ENCODE peak calls at places on chromosomes 5 and 9, in nine cellular contexts. One of them, this sample, is unnamed.

GRCh38 chr5:6603643-6604042 is 29.2 kb downstream of the NSUN2 start:
- DNase-seq in progenitor cell of endocrine pancreas: no peak
- DNase-seq in neural crest cell: no peak
- DNase-seq in non-pigmented ciliary epithelial cell: no peak
- DNase-seq in heart left ventricle: peak
- DNase-seq in NCI-H1417: no peak
- DNase-seq in Calu3: no peak
- DNase-seq in stimulated activated CD8-positive, alpha-beta memory T cell treated with anti-CD3 and anti-CD28 coated beads, Interleukin-4, amount 100 ng/mL, for 4 hours: no peak
- DNase-seq in T-helper 2 cell: no peak
- DNase-seq in this sample: no peak

GRCh38 chr9:16266648-16267276 is 603.7 kb downstream of the BNC2 start:
- DNase-seq in progenitor cell of endocrine pancreas: no peak
- DNase-seq in neural crest cell: no peak
- DNase-seq in non-pigmented ciliary epithelial cell: no peak
- DNase-seq in heart left ventricle: no peak
- DNase-seq in NCI-H1417: no peak
- DNase-seq in Calu3: peak
- DNase-seq in stimulated activated CD8-positive, alpha-beta memory T cell treated with anti-CD3 and anti-CD28 coated beads, Interleukin-4, amount 100 ng/mL, for 4 hours: no peak
- DNase-seq in T-helper 2 cell: no peak
- DNase-seq in this sample: peak

GRCh38 chr9:2159521-2160417 is 144.6 kb downstream of the SMARCA2 start:
- DNase-seq in progenitor cell of endocrine pancreas: no peak
- DNase-seq in neural crest cell: no peak
- DNase-seq in non-pigmented ciliary epithelial cell: no peak
- DNase-seq in heart left ventricle: no peak
- DNase-seq in NCI-H1417: no peak
- DNase-seq in Calu3: peak
- DNase-seq in stimulated activated CD8-positive, alpha-beta memory T cell treated with anti-CD3 and anti-CD28 coated beads, Interleukin-4, amount 100 ng/mL, for 4 hours: no peak
- DNase-seq in T-helper 2 cell: no peak
- DNase-seq in this sample: no peak

GRCh38 chr9:93635186-93636107 is 59.1 kb downstream of the PHF2 start:
- DNase-seq in progenitor cell of endocrine pancreas: no peak
- DNase-seq in neural crest cell: no peak
- DNase-seq in non-pigmented ciliary epithelial cell: no peak
- DNase-seq in heart left ventricle: no peak
- DNase-seq in NCI-H1417: no peak
- DNase-seq in Calu3: no peak
- DNase-seq in stimulated activated CD8-positive, alpha-beta memory T cell treated with anti-CD3 and anti-CD28 coated beads, Interleukin-4, amount 100 ng/mL, for 4 hours: no peak
- DNase-seq in T-helper 2 cell: no peak
- DNase-seq in this sample: no peak

GRCh38 chr5:133546500-133546899 is 65.8 kb downstream of the FSTL4 start:
- DNase-seq in progenitor cell of endocrine pancreas: no peak
- DNase-seq in neural crest cell: no peak
- DNase-seq in non-pigmented ciliary epithelial cell: no peak
- DNase-seq in heart left ventricle: no peak
- DNase-seq in NCI-H1417: no peak
- DNase-seq in Calu3: no peak
- DNase-seq in stimulated activated CD8-positive, alpha-beta memory T cell treated with anti-CD3 and anti-CD28 coated beads, Interleukin-4, amount 100 ng/mL, for 4 hours: no peak
- DNase-seq in T-helper 2 cell: no peak
- DNase-seq in this sample: no peak

GRCh38 chr9:33377089-33377715 is 25.2 kb downstream of the AQP7 start:
- DNase-seq in progenitor cell of endocrine pancreas: no peak
- DNase-seq in neural crest cell: no peak
- DNase-seq in non-pigmented ciliary epithelial cell: no peak
- DNase-seq in heart left ventricle: no peak
- DNase-seq in NCI-H1417: no peak
- DNase-seq in Calu3: no peak
- DNase-seq in stimulated activated CD8-positive, alpha-beta memory T cell treated with anti-CD3 and anti-CD28 coated beads, Interleukin-4, amount 100 ng/mL, for 4 hours: no peak
- DNase-seq in T-helper 2 cell: no peak
- DNase-seq in this sample: no peak

GRCh38 chr5:132753135-132753987 is 6.1 kb downstream of the CCNI2 start:
- DNase-seq in progenitor cell of endocrine pancreas: no peak
- DNase-seq in neural crest cell: no peak
- DNase-seq in non-pigmented ciliary epithelial cell: no peak
- DNase-seq in heart left ventricle: no peak
- DNase-seq in NCI-H1417: peak
- DNase-seq in Calu3: peak
- DNase-seq in stimulated activated CD8-positive, alpha-beta memory T cell treated with anti-CD3 and anti-CD28 coated beads, Interleukin-4, amount 100 ng/mL, for 4 hours: no peak
- DNase-seq in T-helper 2 cell: no peak
- DNase-seq in this sample: no peak

GRCh38 chr9:107422189-107422802 is 67.3 kb downstream of the KLF4 start:
- DNase-seq in progenitor cell of endocrine pancreas: peak
- DNase-seq in neural crest cell: peak
- DNase-seq in non-pigmented ciliary epithelial cell: peak
- DNase-seq in heart left ventricle: peak
- DNase-seq in NCI-H1417: peak
- DNase-seq in Calu3: peak
- DNase-seq in stimulated activated CD8-positive, alpha-beta memory T cell treated with anti-CD3 and anti-CD28 coated beads, Interleukin-4, amount 100 ng/mL, for 4 hours: no peak
- DNase-seq in T-helper 2 cell: no peak
- DNase-seq in this sample: peak

GRCh38 chr5:128408622-128409021 is 129.4 kb downstream of the FBN2 start:
- DNase-seq in progenitor cell of endocrine pancreas: no peak
- DNase-seq in neural crest cell: no peak
- DNase-seq in non-pigmented ciliary epithelial cell: no peak
- DNase-seq in heart left ventricle: no peak
- DNase-seq in NCI-H1417: no peak
- DNase-seq in Calu3: no peak
- DNase-seq in stimulated activated CD8-positive, alpha-beta memory T cell treated with anti-CD3 and anti-CD28 coated beads, Interleukin-4, amount 100 ng/mL, for 4 hours: no peak
- DNase-seq in T-helper 2 cell: no peak
- DNase-seq in this sample: no peak

GRCh38 chr5:132207783-132208182 is 19.9 kb downstream of the P4HA2 start:
- DNase-seq in progenitor cell of endocrine pancreas: no peak
- DNase-seq in neural crest cell: no peak
- DNase-seq in non-pigmented ciliary epithelial cell: no peak
- DNase-seq in heart left ventricle: no peak
- DNase-seq in NCI-H1417: no peak
- DNase-seq in Calu3: no peak
- DNase-seq in stimulated activated CD8-positive, alpha-beta memory T cell treated with anti-CD3 and anti-CD28 coated beads, Interleukin-4, amount 100 ng/mL, for 4 hours: no peak
- DNase-seq in T-helper 2 cell: no peak
- DNase-seq in this sample: no peak

GRCh38 chr5:139513852-139514485 is 31.4 kb upstream of the STING1 start:
- DNase-seq in progenitor cell of endocrine pancreas: no peak
- DNase-seq in neural crest cell: no peak
- DNase-seq in non-pigmented ciliary epithelial cell: no peak
- DNase-seq in heart left ventricle: no peak
- DNase-seq in NCI-H1417: no peak
- DNase-seq in Calu3: no peak
- DNase-seq in stimulated activated CD8-positive, alpha-beta memory T cell treated with anti-CD3 and anti-CD28 coated beads, Interleukin-4, amount 100 ng/mL, for 4 hours: no peak
- DNase-seq in T-helper 2 cell: no peak
- DNase-seq in this sample: no peak

GRCh38 chr9:85212887-85213286 is 528.9 kb downstream of the AGTPBP1 start:
- DNase-seq in progenitor cell of endocrine pancreas: no peak
- DNase-seq in neural crest cell: no peak
- DNase-seq in non-pigmented ciliary epithelial cell: peak
- DNase-seq in heart left ventricle: no peak
- DNase-seq in NCI-H1417: no peak
- DNase-seq in Calu3: peak
- DNase-seq in stimulated activated CD8-positive, alpha-beta memory T cell treated with anti-CD3 and anti-CD28 coated beads, Interleukin-4, amount 100 ng/mL, for 4 hours: no peak
- DNase-seq in T-helper 2 cell: no peak
- DNase-seq in this sample: peak

GRCh38 chr9:107375651-107376369 is 92.7 kb downstream of the RAD23B start:
- DNase-seq in progenitor cell of endocrine pancreas: no peak
- DNase-seq in neural crest cell: no peak
- DNase-seq in non-pigmented ciliary epithelial cell: no peak
- DNase-seq in heart left ventricle: no peak
- DNase-seq in NCI-H1417: no peak
- DNase-seq in Calu3: no peak
- DNase-seq in stimulated activated CD8-positive, alpha-beta memory T cell treated with anti-CD3 and anti-CD28 coated beads, Interleukin-4, amount 100 ng/mL, for 4 hours: no peak
- DNase-seq in T-helper 2 cell: no peak
- DNase-seq in this sample: no peak

GRCh38 chr9:89422151-89422918 is 75.6 kb downstream of the SEMA4D start:
- DNase-seq in progenitor cell of endocrine pancreas: no peak
- DNase-seq in neural crest cell: no peak
- DNase-seq in non-pigmented ciliary epithelial cell: peak
- DNase-seq in heart left ventricle: no peak
- DNase-seq in NCI-H1417: no peak
- DNase-seq in Calu3: no peak
- DNase-seq in stimulated activated CD8-positive, alpha-beta memory T cell treated with anti-CD3 and anti-CD28 coated beads, Interleukin-4, amount 100 ng/mL, for 4 hours: no peak
- DNase-seq in T-helper 2 cell: peak
- DNase-seq in this sample: peak